ENCODE peak calls at places on chromosome 9, in six cellular contexts. One of them, this sample, is unnamed.

GRCh38 chr9:84711936-84712335 is 42.4 kb downstream of the NTRK2 start:
- DNase-seq in KBM-7: no peak
- DNase-seq in upper lobe of right lung: no peak
- DNase-seq in WTC11: no peak
- DNase-seq in SW480: peak
- DNase-seq in HTR-8/SVneo: no peak
- DNase-seq in this sample: peak

GRCh38 chr9:4934976-4935672 is 49.9 kb upstream of the JAK2 start:
- DNase-seq in WTC11: no peak
- DNase-seq in KBM-7: no peak
- DNase-seq in upper lobe of right lung: no peak
- DNase-seq in SW480: no peak
- DNase-seq in HTR-8/SVneo: no peak
- DNase-seq in this sample: no peak

GRCh38 chr9:91777437-91777836 is 172.6 kb downstream of the ROR2 start:
- DNase-seq in WTC11: no peak
- DNase-seq in HTR-8/SVneo: no peak
- DNase-seq in SW480: no peak
- DNase-seq in KBM-7: no peak
- DNase-seq in upper lobe of right lung: no peak
- DNase-seq in this sample: no peak

GRCh38 chr9:75108571-75108970 is 20.3 kb downstream of the OSTF1 start:
- DNase-seq in WTC11: no peak
- DNase-seq in KBM-7: peak
- DNase-seq in SW480: no peak
- DNase-seq in HTR-8/SVneo: peak
- DNase-seq in upper lobe of right lung: no peak
- DNase-seq in this sample: peak

GRCh38 chr9:133003671-133004090 is 25.2 kb downstream of the GFI1B start:
- DNase-seq in SW480: no peak
- DNase-seq in KBM-7: peak
- DNase-seq in HTR-8/SVneo: no peak
- DNase-seq in upper lobe of right lung: no peak
- DNase-seq in WTC11: peak
- DNase-seq in this sample: no peak

GRCh38 chr9:129436751-129437625 is 183.9 kb downstream of the C9orf50 start:
- DNase-seq in upper lobe of right lung: peak
- DNase-seq in HTR-8/SVneo: peak
- DNase-seq in WTC11: peak
- DNase-seq in SW480: peak
- DNase-seq in KBM-7: peak
- DNase-seq in this sample: peak

GRCh38 chr9:15132107-15132506 is 174.9 kb downstream of the TTC39B start:
- DNase-seq in KBM-7: no peak
- DNase-seq in HTR-8/SVneo: no peak
- DNase-seq in SW480: no peak
- DNase-seq in upper lobe of right lung: no peak
- DNase-seq in WTC11: no peak
- DNase-seq in this sample: no peak

GRCh38 chr9:90632680-90633207 is 9.9 kb downstream of the DIRAS2 start:
- DNase-seq in KBM-7: no peak
- DNase-seq in upper lobe of right lung: no peak
- DNase-seq in HTR-8/SVneo: no peak
- DNase-seq in WTC11: no peak
- DNase-seq in SW480: no peak
- DNase-seq in this sample: no peak

GRCh38 chr9:117492476-117492875 is 77.6 kb upstream of the ASTN2 start:
- DNase-seq in upper lobe of right lung: no peak
- DNase-seq in SW480: no peak
- DNase-seq in HTR-8/SVneo: no peak
- DNase-seq in KBM-7: no peak
- DNase-seq in WTC11: no peak
- DNase-seq in this sample: no peak

GRCh38 chr9:22098636-22099332 is 89.7 kb upstream of the CDKN2B start:
- DNase-seq in upper lobe of right lung: no peak
- DNase-seq in HTR-8/SVneo: no peak
- DNase-seq in SW480: peak
- DNase-seq in WTC11: no peak
- DNase-seq in KBM-7: no peak
- DNase-seq in this sample: no peak

GRCh38 chr9:69340631-69341030 is 15.6 kb downstream of the ENTREP1 start:
- DNase-seq in KBM-7: no peak
- DNase-seq in HTR-8/SVneo: no peak
- DNase-seq in upper lobe of right lung: no peak
- DNase-seq in SW480: no peak
- DNase-seq in WTC11: no peak
- DNase-seq in this sample: no peak

GRCh38 chr9:32627394-32627954 is 8.0 kb downstream of the TAF1L start:
- DNase-seq in WTC11: no peak
- DNase-seq in KBM-7: no peak
- DNase-seq in upper lobe of right lung: no peak
- DNase-seq in SW480: peak
- DNase-seq in HTR-8/SVneo: no peak
- DNase-seq in this sample: no peak

GRCh38 chr9:116002624-116003023 is 151.0 kb upstream of the PAPPA start:
- DNase-seq in SW480: no peak
- DNase-seq in HTR-8/SVneo: no peak
- DNase-seq in KBM-7: no peak
- DNase-seq in upper lobe of right lung: no peak
- DNase-seq in WTC11: no peak
- DNase-seq in this sample: no peak

GRCh38 chr9:74742792-74743389 is 144.8 kb downstream of the TRPM6 start:
- DNase-seq in upper lobe of right lung: no peak
- DNase-seq in WTC11: peak
- DNase-seq in KBM-7: peak
- DNase-seq in HTR-8/SVneo: no peak
- DNase-seq in SW480: peak
- DNase-seq in this sample: peak

GRCh38 chr9:2158111-2158610 is 143.0 kb downstream of the SMARCA2 start:
- DNase-seq in HTR-8/SVneo: peak
- DNase-seq in upper lobe of right lung: peak
- DNase-seq in KBM-7: peak
- DNase-seq in SW480: peak
- DNase-seq in WTC11: peak
- DNase-seq in this sample: peak

GRCh38 chr9:86354882-86355399 is 731 bp upstream of the TUT7 start:
- DNase-seq in upper lobe of right lung: no peak
- DNase-seq in WTC11: no peak
- DNase-seq in SW480: no peak
- DNase-seq in KBM-7: no peak
- DNase-seq in HTR-8/SVneo: no peak
- DNase-seq in this sample: no peak

GRCh38 chr9:98781588-98782383 is 14.6 kb downstream of the ANKS6 start:
- DNase-seq in KBM-7: no peak
- DNase-seq in WTC11: no peak
- DNase-seq in HTR-8/SVneo: no peak
- DNase-seq in upper lobe of right lung: peak
- DNase-seq in SW480: peak
- DNase-seq in this sample: peak

GRCh38 chr9:123399803-123400378 is 43.9 kb downstream of the CRB2 start:
- DNase-seq in KBM-7: peak
- DNase-seq in WTC11: peak
- DNase-seq in SW480: no peak
- DNase-seq in upper lobe of right lung: no peak
- DNase-seq in HTR-8/SVneo: peak
- DNase-seq in this sample: peak

GRCh38 chr9:117073539-117074336 is 341.1 kb downstream of the ASTN2 start:
- DNase-seq in upper lobe of right lung: no peak
- DNase-seq in SW480: peak
- DNase-seq in KBM-7: peak
- DNase-seq in WTC11: peak
- DNase-seq in HTR-8/SVneo: peak
- DNase-seq in this sample: no peak

GRCh38 chr9:71446499-71447411 is 321.6 kb downstream of the CEMIP2 start:
- DNase-seq in WTC11: peak
- DNase-seq in HTR-8/SVneo: peak
- DNase-seq in SW480: peak
- DNase-seq in KBM-7: peak
- DNase-seq in upper lobe of right lung: peak
- DNase-seq in this sample: peak

GRCh38 chr9:18072967-18073366 is 401.0 kb upstream of the ADAMTSL1 start:
- DNase-seq in WTC11: no peak
- DNase-seq in SW480: no peak
- DNase-seq in HTR-8/SVneo: no peak
- DNase-seq in upper lobe of right lung: no peak
- DNase-seq in KBM-7: no peak
- DNase-seq in this sample: no peak

GRCh38 chr9:113617550-113617949 is 154.0 kb downstream of the RGS3 start:
- DNase-seq in SW480: no peak
- DNase-seq in WTC11: no peak
- DNase-seq in HTR-8/SVneo: no peak
- DNase-seq in upper lobe of right lung: no peak
- DNase-seq in KBM-7: no peak
- DNase-seq in this sample: no peak

GRCh38 chr9:126491256-126491879 is 122.4 kb upstream of the LMX1B start:
- DNase-seq in KBM-7: peak
- DNase-seq in HTR-8/SVneo: peak
- DNase-seq in WTC11: no peak
- DNase-seq in upper lobe of right lung: no peak
- DNase-seq in SW480: peak
- DNase-seq in this sample: peak

GRCh38 chr9:23162789-23163188 is 663.3 kb downstream of the ELAVL2 start:
- DNase-seq in SW480: no peak
- DNase-seq in WTC11: no peak
- DNase-seq in HTR-8/SVneo: no peak
- DNase-seq in KBM-7: no peak
- DNase-seq in upper lobe of right lung: no peak
- DNase-seq in this sample: no peak

GRCh38 chr9:98523231-98523901 is 185.4 kb downstream of the GABBR2 start:
- DNase-seq in HTR-8/SVneo: peak
- DNase-seq in WTC11: peak
- DNase-seq in upper lobe of right lung: no peak
- DNase-seq in SW480: peak
- DNase-seq in KBM-7: no peak
- DNase-seq in this sample: no peak

GRCh38 chr9:133591116-133591910 is 17.9 kb downstream of the FAM163B start:
- DNase-seq in SW480: no peak
- DNase-seq in HTR-8/SVneo: no peak
- DNase-seq in KBM-7: no peak
- DNase-seq in upper lobe of right lung: no peak
- DNase-seq in WTC11: no peak
- DNase-seq in this sample: no peak

GRCh38 chr9:37311938-37312730 is 110.4 kb upstream of the GRHPR start:
- DNase-seq in SW480: no peak
- DNase-seq in WTC11: no peak
- DNase-seq in KBM-7: no peak
- DNase-seq in upper lobe of right lung: no peak
- DNase-seq in HTR-8/SVneo: no peak
- DNase-seq in this sample: no peak

GRCh38 chr9:29730096-29730621 is 2156.9 kb upstream of the C9orf72 start:
- DNase-seq in WTC11: no peak
- DNase-seq in SW480: no peak
- DNase-seq in HTR-8/SVneo: no peak
- DNase-seq in KBM-7: no peak
- DNase-seq in upper lobe of right lung: no peak
- DNase-seq in this sample: no peak

GRCh38 chr9:137804908-137805356 is 72.7 kb upstream of the CACNA1B start:
- DNase-seq in WTC11: no peak
- DNase-seq in HTR-8/SVneo: no peak
- DNase-seq in upper lobe of right lung: no peak
- DNase-seq in SW480: no peak
- DNase-seq in KBM-7: no peak
- DNase-seq in this sample: no peak

GRCh38 chr9:96230002-96230401 is 72.0 kb downstream of the HSD17B3 start:
- DNase-seq in upper lobe of right lung: no peak
- DNase-seq in WTC11: no peak
- DNase-seq in SW480: no peak
- DNase-seq in KBM-7: no peak
- DNase-seq in HTR-8/SVneo: no peak
- DNase-seq in this sample: no peak

GRCh38 chr9:111094433-111095421 is 56.5 kb upstream of the LPAR1 start:
- DNase-seq in HTR-8/SVneo: no peak
- DNase-seq in upper lobe of right lung: no peak
- DNase-seq in WTC11: no peak
- DNase-seq in KBM-7: peak
- DNase-seq in SW480: no peak
- DNase-seq in this sample: peak

GRCh38 chr9:109270971-109271900 is 49.6 kb downstream of the EPB41L4B start:
- DNase-seq in upper lobe of right lung: no peak
- DNase-seq in SW480: no peak
- DNase-seq in KBM-7: no peak
- DNase-seq in HTR-8/SVneo: no peak
- DNase-seq in WTC11: no peak
- DNase-seq in this sample: no peak

GRCh38 chr9:111904889-111905288 is 8.3 kb downstream of the UGCG start:
- DNase-seq in upper lobe of right lung: no peak
- DNase-seq in WTC11: no peak
- DNase-seq in SW480: no peak
- DNase-seq in HTR-8/SVneo: no peak
- DNase-seq in KBM-7: no peak
- DNase-seq in this sample: no peak

This sample was measured in transverse colon.